ENCODE peak calls at places on chromosomes 12 and 14, in nine cellular contexts. A, U, H, Q, Z, B, M, W and G are unnamed samples.

GRCh38 chr12:114679452-114679875 is 4.5 kb downstream of the TBX3 start:
- DNase-seq in B (no peak), W (no peak), Z (no peak), Q (no peak), A (no peak), M (no peak), H (no peak), U (no peak), G (no peak)

GRCh38 chr14:97456958-97457357 is 659.8 kb downstream of the VRK1 start:
- DNase-seq in B (no peak), Z (no peak), A (no peak), M (no peak), Q (no peak), U (no peak), H (no peak), W (no peak), G (peak)

GRCh38 chr12:4031703-4032291 is 158.6 kb upstream of the PARP11 start:
- DNase-seq in B (no peak), A (peak), W (no peak), Q (no peak), Z (no peak), M (no peak), U (peak), H (no peak), G (no peak)

GRCh38 chr12:53999596-54000104 is 311 bp upstream of the HOXC9 start:
- DNase-seq in B (peak), W (peak), A (no peak), M (no peak), Q (no peak), H (no peak), Z (no peak), U (peak), G (no peak)

GRCh38 chr14:91246051-91246852 is 1.7 kb upstream of the GPR68 start:
- DNase-seq in A (no peak), W (peak), Q (peak), H (no peak), U (no peak), Z (no peak), M (peak), B (no peak), G (peak)

GRCh38 chr14:22471545-22472121 is 117.4 kb downstream of the DAD1 start:
- DNase-seq in W (no peak), Z (no peak), B (no peak), Q (no peak), U (no peak), A (no peak), H (peak), M (no peak), G (no peak)

GRCh38 chr14:72644758-72645489 is 249.0 kb downstream of the DPF3 start:
- DNase-seq in U (no peak), A (no peak), Z (no peak), W (no peak), B (no peak), Q (no peak), H (no peak), M (no peak), G (no peak)

GRCh38 chr12:64691793-64692583 is 67.2 kb downstream of the GNS start:
- DNase-seq in A (no peak), M (no peak), U (no peak), B (no peak), W (no peak), Z (no peak), Q (no peak), H (no peak), G (no peak)